ENCODE peak calls at places on chromosomes 4 and X, in five cellular contexts. V is MM.1S, E is sigmoid colon, U is lung, S is suprapubic skin. A is an unnamed sample.

GRCh38 chr4:107824367-107825071 is at the start of gene SGMS2:
- DNase-seq in V (peak; percentile 37), E (peak; percentile 95), U (peak; percentile 94), S (peak; percentile 95), A (peak; percentile 56)

GRCh38 chr4:153137677-153138630 is 66.3 kb upstream of the TRIM2 start:
- DNase-seq in E (no peak), U (no peak), V (no peak), S (no peak), A (no peak)

GRCh38 chrX:30995060-30995700 is 76.7 kb downstream of the FTHL17 start:
- DNase-seq in U (no peak), S (no peak), E (no peak), V (no peak), A (no peak)

GRCh38 chr4:17717301-17717700 is 64.1 kb downstream of the FAM184B start:
- DNase-seq in U (no peak), V (no peak), E (no peak), S (no peak), A (no peak)

GRCh38 chr4:7191546-7192251 is 639 bp upstream of the SORCS2 start:
- DNase-seq in S (peak; percentile 77), U (no peak), V (no peak), E (peak; percentile 66), A (no peak)

GRCh38 chrX:45360571-45360970 is 159.9 kb upstream of the DIPK2B start:
- DNase-seq in V (no peak), E (no peak), S (no peak), U (no peak), A (no peak)

GRCh38 chr4:136343340-136343739 is 1189.0 kb downstream of the PCDH18 start:
- DNase-seq in E (no peak), U (no peak), S (no peak), V (no peak), A (no peak)

GRCh38 chrX:145861818-145862217 is 44.2 kb downstream of the SLITRK2 start:
- DNase-seq in V (no peak), E (no peak), U (no peak), S (no peak), A (no peak)

GRCh38 chrX:135477576-135477975 is 42.9 kb upstream of the INTS6L start:
- DNase-seq in U (peak; percentile 76), V (peak; percentile 57), S (no peak), E (peak; percentile 69), A (no peak)

GRCh38 chrX:105273326-105273725 is 52.8 kb upstream of the TEX13A start:
- DNase-seq in U (no peak), S (no peak), E (no peak), V (no peak), A (no peak)

GRCh38 chr4:116953947-116954346 is 131.4 kb downstream of the TRAM1L1 start:
- DNase-seq in S (no peak), V (no peak), E (no peak), U (no peak), A (no peak)

GRCh38 chr4:79211490-79211889 is 114.4 kb downstream of the NAA11 start:
- DNase-seq in E (no peak), V (no peak), U (no peak), S (no peak), A (no peak)

GRCh38 chr4:56907489-56908205 is at the start of gene REST:
- DNase-seq in E (peak; percentile 87), S (peak; percentile 87), V (peak; percentile 74), U (peak; percentile 73), A (peak; percentile 85)

GRCh38 chr4:53478671-53479456 is 101.4 kb downstream of the FIP1L1 start:
- DNase-seq in E (no peak), V (no peak), S (no peak), U (no peak), A (no peak)

GRCh38 chr4:189124149-189124758 is 816.4 kb upstream of the FRG1 start:
- DNase-seq in E (no peak), U (no peak), S (no peak), V (peak; percentile 55), A (no peak)
- TF ChIP-seq CTCF in E (no peak), U (peak; percentile 3), S (peak; percentile 25), V (peak; percentile 71), A (no peak)

DNA sequence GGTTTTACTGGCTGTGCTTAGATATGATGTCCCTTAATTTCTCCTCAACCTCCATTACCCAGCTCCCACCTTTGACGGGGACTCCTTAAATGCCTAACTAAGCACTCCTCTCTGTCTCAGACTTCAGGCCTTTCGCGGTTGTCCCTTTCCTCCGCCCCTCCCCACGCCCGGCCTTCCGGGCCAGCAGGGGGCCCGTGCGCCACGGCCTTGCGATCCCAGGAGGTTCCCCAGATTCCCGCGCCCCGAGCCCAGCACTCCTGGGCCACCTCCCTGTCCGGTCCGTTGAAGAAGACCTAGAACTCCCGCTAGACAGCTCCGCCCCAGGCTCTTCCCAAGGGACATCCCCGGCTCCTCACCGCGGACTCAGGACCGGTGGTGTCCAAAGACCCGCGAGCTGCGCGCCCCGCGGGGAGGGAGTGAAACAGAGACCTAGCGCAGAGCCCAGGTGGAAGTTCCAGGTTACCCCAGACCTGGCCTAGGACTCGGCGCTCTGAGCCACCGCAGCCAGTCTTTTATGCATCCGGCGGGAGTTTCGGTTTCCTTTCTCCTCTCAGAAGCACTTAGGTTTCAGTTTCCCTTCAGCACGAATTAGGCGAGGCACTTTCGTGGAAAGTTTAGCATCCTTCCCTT is at the start of gene DDX60:
- DNase-seq in E (peak; percentile 85), V (peak; percentile 96), S (peak; percentile 82), U (peak; percentile 76), A (peak; percentile 76)
- TF ChIP-seq CTCF in E (peak; percentile 63), V (peak; percentile 37), S (peak; percentile 51), U (no peak), A (peak; percentile 12)

DNA sequence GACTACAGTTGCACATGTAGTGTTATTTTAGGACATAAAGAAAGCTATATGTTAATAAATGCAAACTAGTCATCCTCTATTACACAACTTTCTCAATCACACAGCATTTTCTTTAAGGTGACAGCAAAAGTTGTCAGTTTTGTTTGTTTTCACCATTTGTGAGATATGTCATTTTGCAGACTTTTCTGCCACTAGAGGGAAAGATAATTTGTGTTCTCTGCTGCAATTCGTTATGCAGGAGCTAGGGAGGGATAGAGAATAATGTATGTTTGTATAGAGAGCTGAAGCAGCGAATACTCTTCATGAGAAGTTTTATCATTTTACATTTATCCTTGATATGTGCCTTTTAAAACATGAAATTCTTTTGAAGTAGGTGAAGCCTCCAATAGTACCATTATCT is 670.6 kb upstream of the ATOH1 start:
- DNase-seq in V (no peak), U (no peak), E (no peak), S (no peak), A (no peak)
- TF ChIP-seq CTCF in V (no peak), U (no peak), E (no peak), S (no peak), A (no peak)

GRCh38 chrX:63932006-63932405 is 147.0 kb upstream of the ARHGEF9 start:
- DNase-seq in S (no peak), V (no peak), U (no peak), E (no peak), A (no peak)

GRCh38 chrX:63934160-63934559 is 149.1 kb upstream of the ARHGEF9 start:
- DNase-seq in S (no peak), E (no peak), V (no peak), U (no peak), A (no peak)

GRCh38 chrX:63929608-63930007 is 144.6 kb upstream of the ARHGEF9 start:
- DNase-seq in S (no peak), E (no peak), U (no peak), V (no peak), A (no peak)

GRCh38 chrX:63932907-63933306 is 147.9 kb upstream of the ARHGEF9 start:
- DNase-seq in V (no peak), E (no peak), U (no peak), S (no peak), A (no peak)

GRCh38 chrX:63930140-63930539 is 145.1 kb upstream of the ARHGEF9 start:
- DNase-seq in V (no peak), U (no peak), E (no peak), S (no peak), A (no peak)
- TF ChIP-seq CTCF in V (peak; percentile 5), U (no peak), E (no peak), S (no peak), A (no peak)

GRCh38 chrX:48490661-48491060 is 14.7 kb downstream of the FTSJ1 start:
- DNase-seq in S (no peak), U (no peak), V (no peak), E (no peak), A (no peak)

GRCh38 chrX:48496660-48497059 is 12.1 kb upstream of the PORCN start:
- DNase-seq in E (no peak), U (no peak), V (no peak), S (no peak), A (no peak)

GRCh38 chrX:48491809-48492208 is 15.8 kb downstream of the FTSJ1 start:
- DNase-seq in V (no peak), U (no peak), E (no peak), S (no peak), A (no peak)

GRCh38 chrX:48492293-48492910 is 16.4 kb upstream of the PORCN start:
- DNase-seq in E (no peak), S (no peak), U (no peak), V (no peak), A (no peak)

GRCh38 chrX:48493890-48494364 is 14.9 kb upstream of the PORCN start:
- DNase-seq in V (peak; percentile 41), S (no peak), E (no peak), U (no peak), A (no peak)
- TF ChIP-seq CTCF in V (peak; percentile 32), S (no peak), E (no peak), U (no peak), A (no peak)

GRCh38 chr4:103634236-103634635 is 85.5 kb downstream of the TACR3 start:
- DNase-seq in E (no peak), S (no peak), V (no peak), U (no peak), A (no peak)
- TF ChIP-seq CTCF in E (no peak), S (no peak), V (no peak), U (no peak), A (no peak)